ENCODE peak calls at places on chromosomes 2 and 18, in ten cellular contexts. One of them, this sample, is unnamed.

GRCh38 chr2:99187011-99187410 is 6.0 kb downstream of the MRPL30 start:
- DNase-seq in activated B cell treated with CpG ODN at 0.5 μM for 24 hours: no peak
- DNase-seq in Kasumi-1: no peak
- DNase-seq in non-pigmented ciliary epithelial cell: no peak
- DNase-seq in activated gamma-delta T cell treated with Interleukin-2 at 50 U/mL for 16 hours: no peak
- DNase-seq in stimulated activated CD8-positive, alpha-beta memory T cell treated with anti-CD3 and anti-CD28 coated beads, Interleukin-7, amount 100 ng/mL, for 1 hour: no peak
- DNase-seq in brain microvascular endothelial cell: no peak
- DNase-seq in stimulated activated naive B cell treated with anti-CD40 and anti-IgM and Interleukin-4, amounts not matched to agents 10 μg/mL and 1 μg/mL and 100 μg/mL, for 72 hours: no peak
- DNase-seq in AG09309: no peak
- DNase-seq in AG08395: no peak
- DNase-seq in this sample: no peak

GRCh38 chr2:82853299-82853698 is 1605.8 kb downstream of the SUCLG1 start:
- DNase-seq in activated B cell treated with CpG ODN at 0.5 μM for 24 hours: no peak
- DNase-seq in Kasumi-1: no peak
- DNase-seq in non-pigmented ciliary epithelial cell: no peak
- DNase-seq in activated gamma-delta T cell treated with Interleukin-2 at 50 U/mL for 16 hours: no peak
- DNase-seq in stimulated activated CD8-positive, alpha-beta memory T cell treated with anti-CD3 and anti-CD28 coated beads, Interleukin-7, amount 100 ng/mL, for 1 hour: no peak
- DNase-seq in brain microvascular endothelial cell: no peak
- DNase-seq in stimulated activated naive B cell treated with anti-CD40 and anti-IgM and Interleukin-4, amounts not matched to agents 10 μg/mL and 1 μg/mL and 100 μg/mL, for 72 hours: no peak
- DNase-seq in AG09309: no peak
- DNase-seq in AG08395: no peak
- DNase-seq in this sample: no peak

GRCh38 chr2:15617778-15618448 is 26.2 kb downstream of the DDX1 start:
- DNase-seq in activated B cell treated with CpG ODN at 0.5 μM for 24 hours: no peak
- DNase-seq in Kasumi-1: no peak
- DNase-seq in non-pigmented ciliary epithelial cell: no peak
- DNase-seq in activated gamma-delta T cell treated with Interleukin-2 at 50 U/mL for 16 hours: no peak
- DNase-seq in stimulated activated CD8-positive, alpha-beta memory T cell treated with anti-CD3 and anti-CD28 coated beads, Interleukin-7, amount 100 ng/mL, for 1 hour: no peak
- DNase-seq in brain microvascular endothelial cell: no peak
- DNase-seq in stimulated activated naive B cell treated with anti-CD40 and anti-IgM and Interleukin-4, amounts not matched to agents 10 μg/mL and 1 μg/mL and 100 μg/mL, for 72 hours: no peak
- DNase-seq in AG09309: no peak
- DNase-seq in AG08395: no peak
- DNase-seq in this sample: no peak

GRCh38 chr18:22827216-22827615 is 105.9 kb upstream of the RBBP8 start:
- DNase-seq in activated B cell treated with CpG ODN at 0.5 μM for 24 hours: no peak
- DNase-seq in Kasumi-1: peak; percentile 47
- DNase-seq in non-pigmented ciliary epithelial cell: no peak
- DNase-seq in activated gamma-delta T cell treated with Interleukin-2 at 50 U/mL for 16 hours: no peak
- DNase-seq in stimulated activated CD8-positive, alpha-beta memory T cell treated with anti-CD3 and anti-CD28 coated beads, Interleukin-7, amount 100 ng/mL, for 1 hour: no peak
- DNase-seq in brain microvascular endothelial cell: no peak
- DNase-seq in stimulated activated naive B cell treated with anti-CD40 and anti-IgM and Interleukin-4, amounts not matched to agents 10 μg/mL and 1 μg/mL and 100 μg/mL, for 72 hours: no peak
- DNase-seq in AG09309: no peak
- DNase-seq in AG08395: no peak
- DNase-seq in this sample: no peak

GRCh38 chr2:120736202-120736954 is 710 bp downstream of the GLI2 start:
- DNase-seq in activated B cell treated with CpG ODN at 0.5 μM for 24 hours: no peak
- DNase-seq in Kasumi-1: no peak
- DNase-seq in non-pigmented ciliary epithelial cell: no peak
- DNase-seq in activated gamma-delta T cell treated with Interleukin-2 at 50 U/mL for 16 hours: no peak
- DNase-seq in stimulated activated CD8-positive, alpha-beta memory T cell treated with anti-CD3 and anti-CD28 coated beads, Interleukin-7, amount 100 ng/mL, for 1 hour: no peak
- DNase-seq in brain microvascular endothelial cell: no peak
- DNase-seq in stimulated activated naive B cell treated with anti-CD40 and anti-IgM and Interleukin-4, amounts not matched to agents 10 μg/mL and 1 μg/mL and 100 μg/mL, for 72 hours: no peak
- DNase-seq in AG09309: no peak
- DNase-seq in AG08395: peak; percentile 45
- DNase-seq in this sample: no peak

GRCh38 chr18:44788334-44788733 is 107.6 kb downstream of the SETBP1 start:
- DNase-seq in activated B cell treated with CpG ODN at 0.5 μM for 24 hours: no peak
- DNase-seq in Kasumi-1: no peak
- DNase-seq in non-pigmented ciliary epithelial cell: no peak
- DNase-seq in activated gamma-delta T cell treated with Interleukin-2 at 50 U/mL for 16 hours: no peak
- DNase-seq in stimulated activated CD8-positive, alpha-beta memory T cell treated with anti-CD3 and anti-CD28 coated beads, Interleukin-7, amount 100 ng/mL, for 1 hour: no peak
- DNase-seq in brain microvascular endothelial cell: no peak
- DNase-seq in stimulated activated naive B cell treated with anti-CD40 and anti-IgM and Interleukin-4, amounts not matched to agents 10 μg/mL and 1 μg/mL and 100 μg/mL, for 72 hours: no peak
- DNase-seq in AG09309: no peak
- DNase-seq in AG08395: no peak
- DNase-seq in this sample: no peak

GRCh38 chr2:226423498-226423960 is 376.1 kb downstream of the IRS1 start:
- DNase-seq in activated B cell treated with CpG ODN at 0.5 μM for 24 hours: peak; percentile 28
- DNase-seq in Kasumi-1: peak; percentile 77
- DNase-seq in non-pigmented ciliary epithelial cell: no peak
- DNase-seq in activated gamma-delta T cell treated with Interleukin-2 at 50 U/mL for 16 hours: peak; percentile 26
- DNase-seq in stimulated activated CD8-positive, alpha-beta memory T cell treated with anti-CD3 and anti-CD28 coated beads, Interleukin-7, amount 100 ng/mL, for 1 hour: no peak
- DNase-seq in brain microvascular endothelial cell: no peak
- DNase-seq in stimulated activated naive B cell treated with anti-CD40 and anti-IgM and Interleukin-4, amounts not matched to agents 10 μg/mL and 1 μg/mL and 100 μg/mL, for 72 hours: peak; percentile 44
- DNase-seq in AG09309: no peak
- DNase-seq in AG08395: no peak
- DNase-seq in this sample: no peak

GRCh38 chr2:54416166-54416798 is 39.8 kb upstream of the SPTBN1 start:
- DNase-seq in activated B cell treated with CpG ODN at 0.5 μM for 24 hours: no peak
- DNase-seq in Kasumi-1: peak; percentile 73
- DNase-seq in non-pigmented ciliary epithelial cell: no peak
- DNase-seq in activated gamma-delta T cell treated with Interleukin-2 at 50 U/mL for 16 hours: no peak
- DNase-seq in stimulated activated CD8-positive, alpha-beta memory T cell treated with anti-CD3 and anti-CD28 coated beads, Interleukin-7, amount 100 ng/mL, for 1 hour: no peak
- DNase-seq in brain microvascular endothelial cell: peak; percentile 21
- DNase-seq in stimulated activated naive B cell treated with anti-CD40 and anti-IgM and Interleukin-4, amounts not matched to agents 10 μg/mL and 1 μg/mL and 100 μg/mL, for 72 hours: no peak
- DNase-seq in AG09309: no peak
- DNase-seq in AG08395: no peak
- DNase-seq in this sample: no peak

GRCh38 chr2:232957607-232958211 is 55.3 kb downstream of the NGEF start:
- DNase-seq in activated B cell treated with CpG ODN at 0.5 μM for 24 hours: no peak
- DNase-seq in Kasumi-1: no peak
- DNase-seq in non-pigmented ciliary epithelial cell: no peak
- DNase-seq in activated gamma-delta T cell treated with Interleukin-2 at 50 U/mL for 16 hours: no peak
- DNase-seq in stimulated activated CD8-positive, alpha-beta memory T cell treated with anti-CD3 and anti-CD28 coated beads, Interleukin-7, amount 100 ng/mL, for 1 hour: no peak
- DNase-seq in brain microvascular endothelial cell: no peak
- DNase-seq in stimulated activated naive B cell treated with anti-CD40 and anti-IgM and Interleukin-4, amounts not matched to agents 10 μg/mL and 1 μg/mL and 100 μg/mL, for 72 hours: no peak
- DNase-seq in AG09309: no peak
- DNase-seq in AG08395: no peak
- DNase-seq in this sample: no peak

GRCh38 chr2:211228559-211228958 is 672.2 kb downstream of the CPS1 start:
- DNase-seq in activated B cell treated with CpG ODN at 0.5 μM for 24 hours: no peak
- DNase-seq in Kasumi-1: no peak
- DNase-seq in non-pigmented ciliary epithelial cell: no peak
- DNase-seq in activated gamma-delta T cell treated with Interleukin-2 at 50 U/mL for 16 hours: no peak
- DNase-seq in stimulated activated CD8-positive, alpha-beta memory T cell treated with anti-CD3 and anti-CD28 coated beads, Interleukin-7, amount 100 ng/mL, for 1 hour: no peak
- DNase-seq in brain microvascular endothelial cell: no peak
- DNase-seq in stimulated activated naive B cell treated with anti-CD40 and anti-IgM and Interleukin-4, amounts not matched to agents 10 μg/mL and 1 μg/mL and 100 μg/mL, for 72 hours: no peak
- DNase-seq in AG09309: no peak
- DNase-seq in AG08395: no peak
- DNase-seq in this sample: no peak

GRCh38 chr2:59622599-59623308 is 930.7 kb downstream of the BCL11A start:
- DNase-seq in activated B cell treated with CpG ODN at 0.5 μM for 24 hours: no peak
- DNase-seq in Kasumi-1: no peak
- DNase-seq in non-pigmented ciliary epithelial cell: no peak
- DNase-seq in activated gamma-delta T cell treated with Interleukin-2 at 50 U/mL for 16 hours: no peak
- DNase-seq in stimulated activated CD8-positive, alpha-beta memory T cell treated with anti-CD3 and anti-CD28 coated beads, Interleukin-7, amount 100 ng/mL, for 1 hour: no peak
- DNase-seq in brain microvascular endothelial cell: no peak
- DNase-seq in stimulated activated naive B cell treated with anti-CD40 and anti-IgM and Interleukin-4, amounts not matched to agents 10 μg/mL and 1 μg/mL and 100 μg/mL, for 72 hours: no peak
- DNase-seq in AG09309: no peak
- DNase-seq in AG08395: no peak
- DNase-seq in this sample: no peak

GRCh38 chr2:12257476-12257875 is 459.3 kb upstream of the TRIB2 start:
- DNase-seq in activated B cell treated with CpG ODN at 0.5 μM for 24 hours: no peak
- DNase-seq in Kasumi-1: no peak
- DNase-seq in non-pigmented ciliary epithelial cell: no peak
- DNase-seq in activated gamma-delta T cell treated with Interleukin-2 at 50 U/mL for 16 hours: no peak
- DNase-seq in stimulated activated CD8-positive, alpha-beta memory T cell treated with anti-CD3 and anti-CD28 coated beads, Interleukin-7, amount 100 ng/mL, for 1 hour: no peak
- DNase-seq in brain microvascular endothelial cell: no peak
- DNase-seq in stimulated activated naive B cell treated with anti-CD40 and anti-IgM and Interleukin-4, amounts not matched to agents 10 μg/mL and 1 μg/mL and 100 μg/mL, for 72 hours: no peak
- DNase-seq in AG09309: no peak
- DNase-seq in AG08395: no peak
- DNase-seq in this sample: no peak

GRCh38 chr2:88933980-88934379 is 242.5 kb downstream of the RPIA start:
- DNase-seq in activated B cell treated with CpG ODN at 0.5 μM for 24 hours: no peak
- DNase-seq in Kasumi-1: peak; percentile 53
- DNase-seq in non-pigmented ciliary epithelial cell: no peak
- DNase-seq in activated gamma-delta T cell treated with Interleukin-2 at 50 U/mL for 16 hours: no peak
- DNase-seq in stimulated activated CD8-positive, alpha-beta memory T cell treated with anti-CD3 and anti-CD28 coated beads, Interleukin-7, amount 100 ng/mL, for 1 hour: no peak
- DNase-seq in brain microvascular endothelial cell: peak; percentile 12
- DNase-seq in stimulated activated naive B cell treated with anti-CD40 and anti-IgM and Interleukin-4, amounts not matched to agents 10 μg/mL and 1 μg/mL and 100 μg/mL, for 72 hours: no peak
- DNase-seq in AG09309: no peak
- DNase-seq in AG08395: no peak
- DNase-seq in this sample: no peak

GRCh38 chr2:40210968-40211353 is 240.9 kb downstream of the SLC8A1 start:
- DNase-seq in activated B cell treated with CpG ODN at 0.5 μM for 24 hours: no peak
- DNase-seq in Kasumi-1: no peak
- DNase-seq in non-pigmented ciliary epithelial cell: no peak
- DNase-seq in activated gamma-delta T cell treated with Interleukin-2 at 50 U/mL for 16 hours: no peak
- DNase-seq in stimulated activated CD8-positive, alpha-beta memory T cell treated with anti-CD3 and anti-CD28 coated beads, Interleukin-7, amount 100 ng/mL, for 1 hour: no peak
- DNase-seq in brain microvascular endothelial cell: no peak
- DNase-seq in stimulated activated naive B cell treated with anti-CD40 and anti-IgM and Interleukin-4, amounts not matched to agents 10 μg/mL and 1 μg/mL and 100 μg/mL, for 72 hours: no peak
- DNase-seq in AG09309: no peak
- DNase-seq in AG08395: no peak
- DNase-seq in this sample: no peak

GRCh38 chr2:133865141-133865540 is 296.9 kb upstream of the NCKAP5 start:
- DNase-seq in activated B cell treated with CpG ODN at 0.5 μM for 24 hours: no peak
- DNase-seq in Kasumi-1: no peak
- DNase-seq in non-pigmented ciliary epithelial cell: no peak
- DNase-seq in activated gamma-delta T cell treated with Interleukin-2 at 50 U/mL for 16 hours: no peak
- DNase-seq in stimulated activated CD8-positive, alpha-beta memory T cell treated with anti-CD3 and anti-CD28 coated beads, Interleukin-7, amount 100 ng/mL, for 1 hour: no peak
- DNase-seq in brain microvascular endothelial cell: no peak
- DNase-seq in stimulated activated naive B cell treated with anti-CD40 and anti-IgM and Interleukin-4, amounts not matched to agents 10 μg/mL and 1 μg/mL and 100 μg/mL, for 72 hours: no peak
- DNase-seq in AG09309: no peak
- DNase-seq in AG08395: no peak
- DNase-seq in this sample: no peak

GRCh38 chr18:9364242-9364641 is 29.7 kb downstream of the TWSG1 start:
- DNase-seq in activated B cell treated with CpG ODN at 0.5 μM for 24 hours: no peak
- DNase-seq in Kasumi-1: no peak
- DNase-seq in non-pigmented ciliary epithelial cell: no peak
- DNase-seq in activated gamma-delta T cell treated with Interleukin-2 at 50 U/mL for 16 hours: no peak
- DNase-seq in stimulated activated CD8-positive, alpha-beta memory T cell treated with anti-CD3 and anti-CD28 coated beads, Interleukin-7, amount 100 ng/mL, for 1 hour: no peak
- DNase-seq in brain microvascular endothelial cell: no peak
- DNase-seq in stimulated activated naive B cell treated with anti-CD40 and anti-IgM and Interleukin-4, amounts not matched to agents 10 μg/mL and 1 μg/mL and 100 μg/mL, for 72 hours: no peak
- DNase-seq in AG09309: no peak
- DNase-seq in AG08395: no peak
- DNase-seq in this sample: no peak

GRCh38 chr2:233074106-233074505 is 14.0 kb downstream of the INPP5D start:
- DNase-seq in activated B cell treated with CpG ODN at 0.5 μM for 24 hours: no peak
- DNase-seq in Kasumi-1: no peak
- DNase-seq in non-pigmented ciliary epithelial cell: no peak
- DNase-seq in activated gamma-delta T cell treated with Interleukin-2 at 50 U/mL for 16 hours: no peak
- DNase-seq in stimulated activated CD8-positive, alpha-beta memory T cell treated with anti-CD3 and anti-CD28 coated beads, Interleukin-7, amount 100 ng/mL, for 1 hour: no peak
- DNase-seq in brain microvascular endothelial cell: no peak
- DNase-seq in stimulated activated naive B cell treated with anti-CD40 and anti-IgM and Interleukin-4, amounts not matched to agents 10 μg/mL and 1 μg/mL and 100 μg/mL, for 72 hours: no peak
- DNase-seq in AG09309: no peak
- DNase-seq in AG08395: no peak
- DNase-seq in this sample: no peak

GRCh38 chr2:129720761-129721160 is 258.7 kb upstream of the RAB6C start:
- DNase-seq in activated B cell treated with CpG ODN at 0.5 μM for 24 hours: no peak
- DNase-seq in Kasumi-1: no peak
- DNase-seq in non-pigmented ciliary epithelial cell: no peak
- DNase-seq in activated gamma-delta T cell treated with Interleukin-2 at 50 U/mL for 16 hours: no peak
- DNase-seq in stimulated activated CD8-positive, alpha-beta memory T cell treated with anti-CD3 and anti-CD28 coated beads, Interleukin-7, amount 100 ng/mL, for 1 hour: no peak
- DNase-seq in brain microvascular endothelial cell: no peak
- DNase-seq in stimulated activated naive B cell treated with anti-CD40 and anti-IgM and Interleukin-4, amounts not matched to agents 10 μg/mL and 1 μg/mL and 100 μg/mL, for 72 hours: no peak
- DNase-seq in AG09309: no peak
- DNase-seq in AG08395: no peak
- DNase-seq in this sample: no peak

GRCh38 chr18:48838921-48839818 is 111.6 kb downstream of the SMAD7 start:
- DNase-seq in activated B cell treated with CpG ODN at 0.5 μM for 24 hours: no peak
- DNase-seq in Kasumi-1: no peak
- DNase-seq in non-pigmented ciliary epithelial cell: no peak
- DNase-seq in activated gamma-delta T cell treated with Interleukin-2 at 50 U/mL for 16 hours: peak; percentile 28
- DNase-seq in stimulated activated CD8-positive, alpha-beta memory T cell treated with anti-CD3 and anti-CD28 coated beads, Interleukin-7, amount 100 ng/mL, for 1 hour: no peak
- DNase-seq in brain microvascular endothelial cell: peak; percentile 57
- DNase-seq in stimulated activated naive B cell treated with anti-CD40 and anti-IgM and Interleukin-4, amounts not matched to agents 10 μg/mL and 1 μg/mL and 100 μg/mL, for 72 hours: no peak
- DNase-seq in AG09309: peak; percentile 61
- DNase-seq in AG08395: peak; percentile 86
- DNase-seq in this sample: no peak

GRCh38 chr2:241659150-241659739 is 21.8 kb downstream of the ATG4B start:
- DNase-seq in activated B cell treated with CpG ODN at 0.5 μM for 24 hours: no peak
- DNase-seq in Kasumi-1: peak; percentile 48
- DNase-seq in non-pigmented ciliary epithelial cell: no peak
- DNase-seq in activated gamma-delta T cell treated with Interleukin-2 at 50 U/mL for 16 hours: no peak
- DNase-seq in stimulated activated CD8-positive, alpha-beta memory T cell treated with anti-CD3 and anti-CD28 coated beads, Interleukin-7, amount 100 ng/mL, for 1 hour: no peak
- DNase-seq in brain microvascular endothelial cell: peak; percentile 78
- DNase-seq in stimulated activated naive B cell treated with anti-CD40 and anti-IgM and Interleukin-4, amounts not matched to agents 10 μg/mL and 1 μg/mL and 100 μg/mL, for 72 hours: no peak
- DNase-seq in AG09309: no peak
- DNase-seq in AG08395: peak; percentile 77
- DNase-seq in this sample: no peak

GRCh38 chr18:49590608-49591007 is 28.8 kb downstream of the LIPG start:
- DNase-seq in activated B cell treated with CpG ODN at 0.5 μM for 24 hours: no peak
- DNase-seq in Kasumi-1: no peak
- DNase-seq in non-pigmented ciliary epithelial cell: no peak
- DNase-seq in activated gamma-delta T cell treated with Interleukin-2 at 50 U/mL for 16 hours: no peak
- DNase-seq in stimulated activated CD8-positive, alpha-beta memory T cell treated with anti-CD3 and anti-CD28 coated beads, Interleukin-7, amount 100 ng/mL, for 1 hour: no peak
- DNase-seq in brain microvascular endothelial cell: no peak
- DNase-seq in stimulated activated naive B cell treated with anti-CD40 and anti-IgM and Interleukin-4, amounts not matched to agents 10 μg/mL and 1 μg/mL and 100 μg/mL, for 72 hours: no peak
- DNase-seq in AG09309: no peak
- DNase-seq in AG08395: no peak
- DNase-seq in this sample: no peak

GRCh38 chr2:96100893-96101304 is 15.5 kb downstream of the ADRA2B start:
- DNase-seq in activated B cell treated with CpG ODN at 0.5 μM for 24 hours: no peak
- DNase-seq in Kasumi-1: no peak
- DNase-seq in non-pigmented ciliary epithelial cell: no peak
- DNase-seq in activated gamma-delta T cell treated with Interleukin-2 at 50 U/mL for 16 hours: no peak
- DNase-seq in stimulated activated CD8-positive, alpha-beta memory T cell treated with anti-CD3 and anti-CD28 coated beads, Interleukin-7, amount 100 ng/mL, for 1 hour: no peak
- DNase-seq in brain microvascular endothelial cell: no peak
- DNase-seq in stimulated activated naive B cell treated with anti-CD40 and anti-IgM and Interleukin-4, amounts not matched to agents 10 μg/mL and 1 μg/mL and 100 μg/mL, for 72 hours: no peak
- DNase-seq in AG09309: no peak
- DNase-seq in AG08395: no peak
- DNase-seq in this sample: no peak

GRCh38 chr2:55017880-55018279 is 32.4 kb downstream of the RTN4 start:
- DNase-seq in activated B cell treated with CpG ODN at 0.5 μM for 24 hours: no peak
- DNase-seq in Kasumi-1: no peak
- DNase-seq in non-pigmented ciliary epithelial cell: no peak
- DNase-seq in activated gamma-delta T cell treated with Interleukin-2 at 50 U/mL for 16 hours: no peak
- DNase-seq in stimulated activated CD8-positive, alpha-beta memory T cell treated with anti-CD3 and anti-CD28 coated beads, Interleukin-7, amount 100 ng/mL, for 1 hour: no peak
- DNase-seq in brain microvascular endothelial cell: no peak
- DNase-seq in stimulated activated naive B cell treated with anti-CD40 and anti-IgM and Interleukin-4, amounts not matched to agents 10 μg/mL and 1 μg/mL and 100 μg/mL, for 72 hours: no peak
- DNase-seq in AG09309: no peak
- DNase-seq in AG08395: no peak
- DNase-seq in this sample: no peak

This sample was measured in effector CD8-positive, alpha-beta T cell.